ENCODE peak calls at places on chromosomes 16 and 17, in six cellular contexts. One of them, this sample, is unnamed.

GRCh38 chr16:57284952-57285263 is 436 bp upstream of the PLLP start:
- DNase-seq in HepG2: no peak
- DNase-seq in H1: no peak
- DNase-seq in neural progenitor cell: no peak
- DNase-seq in adipocyte: no peak
- DNase-seq in neuronal stem cell: no peak
- DNase-seq in this sample: no peak

GRCh38 chr17:77429985-77430752 is 289.4 kb downstream of the SEC14L1 start:
- DNase-seq in H1: peak
- DNase-seq in adipocyte: peak
- DNase-seq in HepG2: peak
- DNase-seq in neural progenitor cell: peak
- DNase-seq in neuronal stem cell: peak
- DNase-seq in this sample: peak

GRCh38 chr16:17474572-17474971 is 3.8 kb upstream of the XYLT1 start:
- DNase-seq in neural progenitor cell: peak
- DNase-seq in adipocyte: no peak
- DNase-seq in H1: no peak
- DNase-seq in HepG2: no peak
- DNase-seq in neuronal stem cell: no peak
- DNase-seq in this sample: no peak

GRCh38 chr16:75317101-75317522 is 65.7 kb upstream of the BCAR1 start:
- DNase-seq in adipocyte: no peak
- DNase-seq in HepG2: no peak
- DNase-seq in neuronal stem cell: no peak
- DNase-seq in neural progenitor cell: no peak
- DNase-seq in H1: no peak
- DNase-seq in this sample: no peak

GRCh38 chr17:78341559-78342437 is 18.1 kb downstream of the SOCS3 start:
- DNase-seq in H1: peak
- DNase-seq in neuronal stem cell: peak
- DNase-seq in neural progenitor cell: peak
- DNase-seq in HepG2: no peak
- DNase-seq in adipocyte: peak
- DNase-seq in this sample: peak

GRCh38 chr17:16432017-16432416 is 16.6 kb downstream of the TRPV2 start:
- DNase-seq in adipocyte: no peak
- DNase-seq in H1: no peak
- DNase-seq in neuronal stem cell: no peak
- DNase-seq in neural progenitor cell: no peak
- DNase-seq in HepG2: no peak
- DNase-seq in this sample: no peak

GRCh38 chr17:36949461-36949927 is 740 bp downstream of the AATF start:
- DNase-seq in adipocyte: no peak
- DNase-seq in neural progenitor cell: peak
- DNase-seq in HepG2: peak
- DNase-seq in H1: no peak
- DNase-seq in neuronal stem cell: no peak
- DNase-seq in this sample: no peak

GRCh38 chr16:78785218-78785617 is 685.8 kb downstream of the WWOX start:
- DNase-seq in neural progenitor cell: no peak
- DNase-seq in adipocyte: no peak
- DNase-seq in H1: no peak
- DNase-seq in neuronal stem cell: no peak
- DNase-seq in HepG2: no peak
- DNase-seq in this sample: no peak

GRCh38 chr17:55769625-55770000 is 18.8 kb downstream of the PCTP start:
- DNase-seq in H1: no peak
- DNase-seq in neuronal stem cell: no peak
- DNase-seq in neural progenitor cell: no peak
- DNase-seq in adipocyte: peak
- DNase-seq in HepG2: no peak
- DNase-seq in this sample: no peak

GRCh38 chr17:75937652-75938051 is 3.2 kb downstream of the FBF1 start:
- DNase-seq in adipocyte: no peak
- DNase-seq in HepG2: no peak
- DNase-seq in neural progenitor cell: no peak
- DNase-seq in neuronal stem cell: no peak
- DNase-seq in H1: no peak
- DNase-seq in this sample: no peak

GRCh38 chr16:85430523-85431381 is 182.4 kb upstream of the GSE1 start:
- DNase-seq in H1: peak
- DNase-seq in neuronal stem cell: no peak
- DNase-seq in HepG2: no peak
- DNase-seq in neural progenitor cell: no peak
- DNase-seq in adipocyte: no peak
- DNase-seq in this sample: peak

GRCh38 chr16:80924372-80924978 is 82.2 kb downstream of the CMC2 start:
- DNase-seq in adipocyte: peak
- DNase-seq in H1: peak
- DNase-seq in neural progenitor cell: peak
- DNase-seq in HepG2: peak
- DNase-seq in neuronal stem cell: peak
- DNase-seq in this sample: peak

GRCh38 chr17:69711504-69711903 is 297.0 kb downstream of the MAP2K6 start:
- DNase-seq in H1: no peak
- DNase-seq in HepG2: no peak
- DNase-seq in adipocyte: no peak
- DNase-seq in neuronal stem cell: no peak
- DNase-seq in neural progenitor cell: no peak
- DNase-seq in this sample: no peak

GRCh38 chr16:11793840-11794239 is 3.2 kb downstream of the ZC3H7A start:
- DNase-seq in adipocyte: no peak
- DNase-seq in neural progenitor cell: no peak
- DNase-seq in HepG2: no peak
- DNase-seq in neuronal stem cell: no peak
- DNase-seq in H1: no peak
- DNase-seq in this sample: peak

GRCh38 chr17:41271858-41272257 is 3.6 kb upstream of the KRTAP9-7 start:
- DNase-seq in neuronal stem cell: no peak
- DNase-seq in H1: no peak
- DNase-seq in adipocyte: no peak
- DNase-seq in neural progenitor cell: no peak
- DNase-seq in HepG2: no peak
- DNase-seq in this sample: no peak

GRCh38 chr17:81020767-81021497 is 14.0 kb upstream of the BAIAP2 start:
- DNase-seq in adipocyte: no peak
- DNase-seq in H1: no peak
- DNase-seq in HepG2: no peak
- DNase-seq in neuronal stem cell: no peak
- DNase-seq in neural progenitor cell: no peak
- DNase-seq in this sample: peak

GRCh38 chr16:68470461-68471150 is 22.3 kb upstream of the SMPD3 start:
- DNase-seq in neural progenitor cell: no peak
- DNase-seq in neuronal stem cell: no peak
- DNase-seq in H1: no peak
- DNase-seq in HepG2: no peak
- DNase-seq in adipocyte: no peak
- DNase-seq in this sample: peak

GRCh38 chr17:1109606-1110523 is 69.9 kb downstream of the ABR start:
- DNase-seq in H1: peak
- DNase-seq in adipocyte: no peak
- DNase-seq in neural progenitor cell: peak
- DNase-seq in HepG2: peak
- DNase-seq in neuronal stem cell: no peak
- DNase-seq in this sample: peak

GRCh38 chr17:79497949-79498348 is 112.9 kb downstream of the RBFOX3 start:
- DNase-seq in adipocyte: no peak
- DNase-seq in neuronal stem cell: no peak
- DNase-seq in H1: no peak
- DNase-seq in HepG2: no peak
- DNase-seq in neural progenitor cell: no peak
- DNase-seq in this sample: no peak

GRCh38 chr16:69040144-69040909 is 65.1 kb upstream of the HAS3 start:
- DNase-seq in neural progenitor cell: no peak
- DNase-seq in neuronal stem cell: no peak
- DNase-seq in adipocyte: peak
- DNase-seq in HepG2: peak
- DNase-seq in H1: no peak
- DNase-seq in this sample: no peak

DNA sequence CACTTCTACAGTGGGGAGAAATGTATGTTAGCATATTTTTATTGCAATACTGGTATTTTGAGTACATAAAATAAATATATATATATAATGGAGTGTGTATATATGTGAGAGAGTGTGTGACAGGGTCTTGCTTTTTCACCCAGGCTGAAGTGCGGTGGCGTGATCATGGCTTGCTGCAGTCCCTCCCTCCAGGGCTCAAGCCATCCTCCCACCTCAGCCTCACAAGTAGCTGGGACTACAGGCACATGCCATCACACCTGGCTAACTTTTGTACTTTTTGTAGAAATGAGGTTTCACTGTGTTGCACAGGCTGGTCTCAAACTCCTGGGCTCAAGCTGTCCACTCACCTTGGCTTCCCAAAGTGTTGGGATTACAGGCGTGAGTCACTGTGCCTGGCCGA is 4.1 kb downstream of the CYLD start:
- DNase-seq in neuronal stem cell: no peak
- DNase-seq in H1: no peak
- DNase-seq in neural progenitor cell: no peak
- DNase-seq in adipocyte: no peak
- DNase-seq in HepG2: no peak
- DNase-seq in this sample: no peak
- H3K9ac ChIP-seq in neuronal stem cell: no peak
- H3K9ac ChIP-seq in H1: no peak
- H3K9ac ChIP-seq in neural progenitor cell: no peak
- H3K9ac ChIP-seq in adipocyte: no peak
- H3K9ac ChIP-seq in HepG2: no peak
- H3K9ac ChIP-seq in this sample: no peak

GRCh38 chr17:29177541-29177870 is 2.7 kb downstream of the MYO18A start:
- DNase-seq in neuronal stem cell: no peak
- DNase-seq in H1: no peak
- DNase-seq in HepG2: no peak
- DNase-seq in adipocyte: no peak
- DNase-seq in neural progenitor cell: no peak
- DNase-seq in this sample: no peak

GRCh38 chr17:29177871-29178749 is 2.1 kb downstream of the MYO18A start:
- DNase-seq in HepG2: peak
- DNase-seq in H1: no peak
- DNase-seq in neuronal stem cell: no peak
- DNase-seq in adipocyte: peak
- DNase-seq in neural progenitor cell: no peak
- DNase-seq in this sample: peak

GRCh38 chr17:29180051-29180787 is at the start of gene MYO18A:
- DNase-seq in H1: peak
- DNase-seq in neuronal stem cell: peak
- DNase-seq in neural progenitor cell: peak
- DNase-seq in adipocyte: peak
- DNase-seq in HepG2: peak
- DNase-seq in this sample: peak

GRCh38 chr17:29179232-29180036 is 764 bp downstream of the MYO18A start:
- DNase-seq in HepG2: peak
- DNase-seq in H1: peak
- DNase-seq in adipocyte: peak
- DNase-seq in neural progenitor cell: peak
- DNase-seq in neuronal stem cell: peak
- DNase-seq in this sample: peak

DNA sequence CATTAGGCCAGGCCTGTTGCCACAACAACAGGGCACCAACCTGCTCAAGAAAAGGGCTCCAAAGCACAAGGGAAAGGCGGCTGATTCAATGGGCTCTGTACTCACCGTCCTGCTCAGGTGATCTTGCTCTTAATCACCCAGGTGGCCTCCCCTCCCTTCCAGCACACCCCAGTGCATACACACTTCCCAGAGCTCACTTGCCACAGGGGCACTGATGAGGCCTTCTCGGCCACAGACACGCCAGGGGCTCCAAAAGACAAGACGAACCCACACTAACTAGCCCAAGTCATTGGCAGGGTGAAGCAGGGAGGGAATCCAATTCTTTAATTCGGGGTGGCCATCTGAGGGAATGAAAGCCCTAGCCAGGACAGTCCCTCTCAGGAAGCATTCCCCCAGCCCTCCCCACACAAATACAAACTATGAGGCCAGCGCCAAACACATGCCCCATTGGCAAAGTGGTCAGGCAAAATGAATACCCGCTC is 1.4 kb downstream of the MYO18A start:
- DNase-seq in neuronal stem cell: no peak
- DNase-seq in adipocyte: peak
- DNase-seq in neural progenitor cell: no peak
- DNase-seq in HepG2: peak
- DNase-seq in H1: peak
- DNase-seq in this sample: peak
- H3K9ac ChIP-seq in neuronal stem cell: no peak
- H3K9ac ChIP-seq in adipocyte: no peak
- H3K9ac ChIP-seq in neural progenitor cell: no peak
- H3K9ac ChIP-seq in HepG2: peak
- H3K9ac ChIP-seq in H1: peak
- H3K9ac ChIP-seq in this sample: peak

DNA sequence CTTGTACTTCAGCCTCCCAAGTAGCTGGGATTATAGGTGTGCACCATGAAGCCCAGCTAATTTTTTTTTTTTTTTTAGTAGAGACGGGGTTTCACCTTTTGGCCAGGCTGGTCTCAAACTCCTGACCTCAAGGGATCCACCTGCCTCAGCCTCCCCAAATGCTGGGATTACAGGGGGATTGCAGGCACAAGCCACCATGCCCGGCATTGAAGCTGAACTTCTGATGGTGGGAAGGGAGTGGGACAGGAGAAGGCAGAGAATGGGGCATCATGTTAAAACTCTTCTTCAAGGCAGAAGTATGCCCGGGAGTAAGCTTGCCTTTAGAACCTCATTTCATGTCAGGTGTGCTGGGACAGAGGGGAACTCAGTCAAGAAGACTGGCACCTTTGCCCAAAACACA is 48.6 kb upstream of the ZFHX3 start:
- DNase-seq in adipocyte: no peak
- DNase-seq in HepG2: no peak
- DNase-seq in H1: no peak
- DNase-seq in neural progenitor cell: no peak
- DNase-seq in neuronal stem cell: no peak
- DNase-seq in this sample: no peak
- H3K9ac ChIP-seq in adipocyte: no peak
- H3K9ac ChIP-seq in HepG2: no peak
- H3K9ac ChIP-seq in H1: no peak
- H3K9ac ChIP-seq in neural progenitor cell: no peak
- H3K9ac ChIP-seq in neuronal stem cell: no peak
- H3K9ac ChIP-seq in this sample: no peak

GRCh38 chr17:63837962-63838585 is 4.4 kb downstream of the SMARCD2 start:
- DNase-seq in neural progenitor cell: no peak
- DNase-seq in H1: no peak
- DNase-seq in HepG2: no peak
- DNase-seq in neuronal stem cell: no peak
- DNase-seq in adipocyte: no peak
- DNase-seq in this sample: no peak

GRCh38 chr17:63838586-63839184 is 3.8 kb downstream of the SMARCD2 start:
- DNase-seq in adipocyte: peak
- DNase-seq in neuronal stem cell: no peak
- DNase-seq in HepG2: no peak
- DNase-seq in H1: no peak
- DNase-seq in neural progenitor cell: no peak
- DNase-seq in this sample: peak

GRCh38 chr17:63836811-63837210 is 5.7 kb downstream of the SMARCD2 start:
- DNase-seq in neuronal stem cell: no peak
- DNase-seq in adipocyte: no peak
- DNase-seq in H1: no peak
- DNase-seq in neural progenitor cell: no peak
- DNase-seq in HepG2: no peak
- DNase-seq in this sample: no peak

GRCh38 chr17:63835167-63835720 is 7.2 kb downstream of the SMARCD2 start:
- DNase-seq in neural progenitor cell: no peak
- DNase-seq in neuronal stem cell: no peak
- DNase-seq in H1: no peak
- DNase-seq in HepG2: no peak
- DNase-seq in adipocyte: no peak
- DNase-seq in this sample: no peak

GRCh38 chr17:63837480-63837879 is 5.0 kb downstream of the SMARCD2 start:
- DNase-seq in neuronal stem cell: no peak
- DNase-seq in adipocyte: no peak
- DNase-seq in neural progenitor cell: no peak
- DNase-seq in HepG2: no peak
- DNase-seq in H1: no peak
- DNase-seq in this sample: no peak
- H3K9ac ChIP-seq in neuronal stem cell: peak
- H3K9ac ChIP-seq in adipocyte: peak
- H3K9ac ChIP-seq in neural progenitor cell: no peak
- H3K9ac ChIP-seq in HepG2: no peak
- H3K9ac ChIP-seq in H1: no peak
- H3K9ac ChIP-seq in this sample: no peak

This sample was measured in colonic mucosa.